ENCODE peak calls at places on chromosomes 1 and 21, in eight cellular contexts. C is kidney epithelial cell, Z is fibroblast of pulmonary artery, S is AG10803, U is omental fat pad, P is HCT116, K is IMR-90, G is A549. F is an unnamed sample.

GRCh38 chr1:90198616-90199015 is 203.7 kb downstream of the ZNF326 start:
- DNase-seq in U (no peak), P (no peak), Z (no peak), S (no peak), C (no peak), K (no peak), G (no peak), F (no peak)

GRCh38 chr1:227856147-227856858 is 40.8 kb downstream of the PRSS38 start:
- DNase-seq in S (no peak), G (no peak), Z (no peak), P (no peak), K (no peak), U (no peak), C (no peak), F (no peak)

GRCh38 chr1:12067900-12068821 is 5.1 kb downstream of the TNFRSF8 start:
- DNase-seq in G (no peak), Z (peak), P (no peak), C (peak), U (no peak), K (peak), S (peak), F (no peak)

GRCh38 chr1:192877283-192877886 is 68.5 kb downstream of the RGS2 start:
- DNase-seq in U (no peak), Z (peak), C (no peak), K (no peak), G (no peak), S (peak), P (no peak), F (no peak)

GRCh38 chr1:31957701-31958674 is 19.8 kb upstream of the PTP4A2 start:
- DNase-seq in U (no peak), S (no peak), C (no peak), Z (no peak), G (peak), K (no peak), P (no peak), F (no peak)

GRCh38 chr1:161835963-161836362 is 69.8 kb downstream of the ATF6 start:
- DNase-seq in P (no peak), G (no peak), U (no peak), Z (no peak), S (peak), C (no peak), K (peak), F (no peak)

GRCh38 chr1:35656863-35657232 is 15.5 kb upstream of the PSMB2 start:
- DNase-seq in S (no peak), P (no peak), U (no peak), Z (no peak), K (peak), C (no peak), G (no peak), F (no peak)

GRCh38 chr1:22817462-22817861 is 106.8 kb downstream of the EPHB2 start:
- DNase-seq in P (no peak), C (no peak), Z (no peak), K (no peak), U (no peak), G (no peak), S (no peak), F (no peak)

GRCh38 chr1:189682591-189682990 is 795.1 kb downstream of the BRINP3 start:
- DNase-seq in C (no peak), P (no peak), G (no peak), K (no peak), Z (no peak), U (no peak), S (no peak), F (no peak)

GRCh38 chr1:116259665-116260064 is 113.4 kb upstream of the ATP1A1 start:
- DNase-seq in K (no peak), S (no peak), C (no peak), U (no peak), G (no peak), Z (no peak), P (no peak), F (no peak)

GRCh38 chr1:73593379-73593778 is 604.6 kb downstream of the LRRIQ3 start:
- DNase-seq in U (no peak), S (peak), P (no peak), Z (peak), G (peak), K (no peak), C (peak), F (peak)

GRCh38 chr1:234605493-234605982 is 4.4 kb downstream of the IRF2BP2 start:
- DNase-seq in P (no peak), S (no peak), Z (no peak), K (no peak), U (no peak), C (no peak), G (no peak), F (no peak)

GRCh38 chr1:183467687-183468086 is 4.6 kb upstream of the SMG7 start:
- DNase-seq in G (peak), U (no peak), K (no peak), Z (no peak), P (no peak), C (no peak), S (no peak), F (no peak)

GRCh38 chr1:3893190-3893589 is 6.9 kb downstream of the C1orf174 start:
- DNase-seq in P (no peak), Z (no peak), U (no peak), G (no peak), S (no peak), K (no peak), C (no peak), F (no peak)

GRCh38 chr1:174815036-174815435 is 184.7 kb upstream of the CACYBP start:
- DNase-seq in C (peak), Z (peak), U (no peak), G (peak), K (peak), P (peak), S (peak), F (no peak)

GRCh38 chr1:17233675-17234074 is 15.2 kb upstream of the PADI3 start:
- DNase-seq in G (peak), C (peak), P (peak), K (peak), Z (peak), S (peak), U (peak), F (peak)

GRCh38 chr1:40983286-40983685 is 3.8 kb downstream of the CTPS1 start:
- DNase-seq in K (no peak), P (no peak), Z (no peak), G (no peak), S (peak), U (no peak), C (no peak), F (no peak)

GRCh38 chr1:2494323-2494693 is 18.2 kb downstream of the PLCH2 start:
- DNase-seq in Z (peak), G (peak), S (peak), P (peak), C (peak), K (peak), U (no peak), F (peak)

GRCh38 chr1:179091691-179092165 is 9.9 kb downstream of the TOR3A start:
- DNase-seq in U (no peak), Z (peak), C (no peak), G (peak), P (no peak), S (peak), K (peak), F (no peak)

GRCh38 chr1:145988773-145989172 is 7.6 kb downstream of the TXNIP start:
- DNase-seq in G (no peak), C (no peak), P (no peak), U (no peak), S (no peak), Z (no peak), K (no peak), F (no peak)

GRCh38 chr1:215118081-215118480 is 35.5 kb downstream of the KCNK2 start:
- DNase-seq in Z (peak), C (no peak), K (no peak), U (no peak), P (no peak), G (no peak), S (peak), F (no peak)

GRCh38 chr1:10980094-10980577 is 32.3 kb upstream of the TARDBP start:
- DNase-seq in C (peak), P (no peak), K (peak), Z (peak), S (peak), U (peak), G (no peak), F (peak)

GRCh38 chr1:168554603-168555520 is 11.1 kb upstream of the XCL2 start:
- DNase-seq in P (no peak), G (no peak), S (no peak), U (no peak), C (no peak), Z (no peak), K (no peak), F (no peak)

GRCh38 chr1:173148538-173148937 is 58.6 kb downstream of the TNFSF4 start:
- DNase-seq in U (no peak), G (no peak), P (no peak), Z (no peak), C (no peak), S (no peak), K (no peak), F (no peak)

GRCh38 chr1:52141513-52142219 is at the start of gene ZFYVE9:
- DNase-seq in Z (peak), K (peak), U (peak), C (no peak), S (peak), P (no peak), G (peak), F (no peak)

GRCh38 chr21:14562959-14563358 is 16.8 kb upstream of the SAMSN1 start:
- DNase-seq in Z (no peak), U (no peak), S (no peak), P (no peak), K (no peak), G (no peak), C (no peak), F (no peak)

GRCh38 chr1:150807674-150808073 is 386 bp downstream of the CTSK start:
- DNase-seq in G (no peak), Z (no peak), U (no peak), S (no peak), C (no peak), P (no peak), K (no peak), F (no peak)

GRCh38 chr1:115165776-115166175 is 76.5 kb upstream of the TSPAN2 start:
- DNase-seq in U (no peak), S (peak), Z (no peak), G (no peak), K (no peak), C (no peak), P (no peak), F (no peak)

GRCh38 chr1:238912148-238912547 is 474.2 kb upstream of the CHRM3 start:
- DNase-seq in U (no peak), S (no peak), K (no peak), P (no peak), Z (no peak), C (no peak), G (no peak), F (no peak)

GRCh38 chr1:8512504-8512903 is 194.6 kb downstream of the SLC45A1 start:
- DNase-seq in P (no peak), K (no peak), C (no peak), U (no peak), G (no peak), S (no peak), Z (no peak), F (no peak)

GRCh38 chr1:67645495-67646144 is 39.4 kb upstream of the GADD45A start:
- DNase-seq in C (no peak), G (peak), U (no peak), K (no peak), S (peak), Z (peak), P (no peak), F (no peak)

GRCh38 chr1:27192039-27192529 is 37.2 kb upstream of the SLC9A1 start:
- DNase-seq in C (no peak), K (no peak), P (peak), U (no peak), Z (no peak), S (no peak), G (peak), F (no peak)

GRCh38 chr1:6612641-6613360 is 730 bp upstream of the PHF13 start:
- DNase-seq in Z (peak), K (peak), G (peak), U (peak), P (no peak), S (peak), C (no peak), F (no peak)

GRCh38 chr1:193183019-193183643 is 3.3 kb downstream of the B3GALT2 start:
- DNase-seq in P (peak), C (no peak), G (peak), U (no peak), S (peak), K (peak), Z (peak), F (no peak)

GRCh38 chr1:237864338-237865244 is 26.1 kb downstream of the ZP4 start:
- DNase-seq in P (no peak), K (no peak), G (peak), U (peak), C (peak), S (no peak), Z (peak), F (peak)

GRCh38 chr1:231557898-231558710 is 29.6 kb downstream of the TSNAX start:
- DNase-seq in C (no peak), Z (peak), P (no peak), G (no peak), U (no peak), K (peak), S (peak), F (no peak)

GRCh38 chr21:42059721-42060120 is 11.4 kb upstream of the UMODL1 start:
- DNase-seq in K (no peak), U (no peak), S (no peak), P (no peak), G (no peak), Z (no peak), C (no peak), F (no peak)

GRCh38 chr1:205588691-205589445 is 42.9 kb downstream of the ELK4 start:
- DNase-seq in C (no peak), G (peak), K (peak), U (no peak), Z (peak), S (peak), P (no peak), F (no peak)

GRCh38 chr1:5727871-5728643 is 264.2 kb downstream of the NPHP4 start:
- DNase-seq in U (no peak), S (no peak), P (no peak), G (no peak), Z (no peak), C (no peak), K (no peak), F (peak)

GRCh38 chr21:28442624-28443023 is 550.1 kb downstream of the LTN1 start:
- DNase-seq in C (peak), Z (peak), K (peak), U (no peak), P (no peak), S (peak), G (no peak), F (no peak)

GRCh38 chr1:246613131-246613758 is 47.0 kb downstream of the CNST start:
- DNase-seq in Z (no peak), U (no peak), P (no peak), K (no peak), C (no peak), G (no peak), S (no peak), F (no peak)

GRCh38 chr1:246607466-246607865 is 41.2 kb downstream of the CNST start:
- DNase-seq in Z (no peak), P (no peak), G (no peak), C (no peak), S (no peak), U (no peak), K (no peak), F (no peak)

GRCh38 chr1:246609632-246610031 is 43.4 kb downstream of the CNST start:
- DNase-seq in G (no peak), U (no peak), Z (peak), S (peak), P (no peak), K (no peak), C (no peak), F (no peak)

GRCh38 chr1:246608616-246609376 is 42.5 kb downstream of the CNST start:
- DNase-seq in U (peak), S (peak), C (peak), G (peak), P (peak), Z (peak), K (peak), F (peak)
- TF ChIP-seq CTCF in U (no peak), S (peak), C (peak), G (no peak), P (peak), Z (peak), K (peak), F (peak)

GRCh38 chr1:200732438-200732837 is 6.3 kb upstream of the CAMSAP2 start:
- DNase-seq in P (no peak), Z (no peak), C (no peak), K (no peak), U (no peak), G (no peak), S (no peak), F (peak)
- TF ChIP-seq CTCF in P (no peak), Z (no peak), C (no peak), K (no peak), U (no peak), G (no peak), S (no peak), F (no peak)

GRCh38 chr1:200372095-200372884 is 37.5 kb downstream of the ZNF281 start:
- DNase-seq in C (peak), P (peak), S (peak), Z (peak), U (no peak), K (peak), G (peak), F (peak)

GRCh38 chr1:200376521-200376920 is 33.3 kb downstream of the ZNF281 start:
- DNase-seq in Z (no peak), U (no peak), P (no peak), C (no peak), K (no peak), G (peak), S (no peak), F (no peak)

GRCh38 chr1:200374569-200375312 is 35.1 kb downstream of the ZNF281 start:
- DNase-seq in U (no peak), S (peak), K (peak), P (no peak), Z (no peak), C (no peak), G (peak), F (no peak)

GRCh38 chr1:200372885-200373181 is 37.0 kb downstream of the ZNF281 start:
- DNase-seq in G (no peak), U (no peak), S (no peak), K (no peak), Z (no peak), P (no peak), C (no peak), F (peak)

GRCh38 chr1:200373811-200374231 is 36.0 kb downstream of the ZNF281 start:
- DNase-seq in G (no peak), C (no peak), S (no peak), U (no peak), Z (no peak), P (no peak), K (no peak), F (no peak)
- TF ChIP-seq CTCF in G (no peak), C (no peak), S (no peak), U (no peak), Z (no peak), P (no peak), K (no peak), F (no peak)

DNA sequence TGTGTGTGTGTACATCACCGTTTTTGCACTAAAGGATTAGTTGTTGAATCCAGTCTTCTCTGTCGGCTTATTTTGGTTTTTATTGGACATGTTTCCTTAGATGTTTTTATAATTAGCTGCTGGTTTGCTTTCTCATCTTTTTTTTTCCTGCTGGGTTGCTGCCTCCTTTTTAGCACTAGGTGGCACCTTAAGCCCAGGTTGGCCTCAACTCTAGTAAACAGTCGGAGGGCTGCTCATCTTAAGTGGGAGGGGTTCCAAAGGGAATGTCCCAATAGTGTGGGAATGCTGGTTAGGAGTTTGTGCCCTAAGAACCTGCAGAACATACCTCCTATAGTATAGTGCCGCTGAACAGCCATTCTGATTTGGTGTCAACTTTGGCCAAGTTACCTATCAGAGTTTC is 570.1 kb upstream of the CXADR start:
- DNase-seq in C (no peak), G (peak), U (no peak), Z (peak), P (no peak), S (no peak), K (peak), F (no peak)
- TF ChIP-seq CTCF in C (peak), G (peak), U (no peak), Z (peak), P (peak), S (peak), K (peak), F (peak)

DNA sequence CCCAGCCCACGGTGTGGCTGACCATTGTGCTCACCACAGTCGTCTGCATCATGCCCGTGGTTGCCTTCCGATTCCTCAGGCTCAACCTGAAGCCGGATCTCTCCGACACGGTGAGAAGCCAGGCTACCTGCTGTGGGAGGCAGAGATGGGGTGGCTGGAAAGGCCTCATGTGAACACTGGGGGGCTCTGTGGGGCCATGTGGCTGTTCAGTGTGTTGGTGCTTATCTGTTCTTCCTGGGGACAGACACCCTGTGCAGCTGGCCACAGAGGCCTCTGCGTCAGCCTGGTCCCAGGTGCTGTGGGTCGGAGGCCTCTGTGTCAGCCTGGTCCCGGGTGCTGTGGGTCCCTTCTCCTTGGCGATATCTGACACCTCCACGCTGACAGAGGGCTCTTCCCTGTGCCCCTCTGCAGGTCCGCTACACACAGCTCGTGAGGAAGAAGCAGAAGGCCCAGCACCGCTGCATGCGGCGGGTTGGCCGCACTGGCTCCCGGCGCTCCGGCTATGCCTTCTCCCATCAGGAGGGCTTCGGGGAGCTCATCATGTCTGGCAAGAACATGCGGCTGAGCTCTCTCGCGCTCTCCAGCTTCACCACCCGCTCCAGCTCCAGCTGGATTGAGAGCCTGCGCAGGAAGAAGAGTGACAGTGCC is 23.2 kb downstream of the ATP8B2 start:
- DNase-seq in Z (no peak), P (no peak), G (peak), U (no peak), S (no peak), C (no peak), K (no peak), F (no peak)
- TF ChIP-seq CTCF in Z (no peak), P (peak), G (peak), U (no peak), S (no peak), C (no peak), K (no peak), F (no peak)

GRCh38 chr1:152654110-152654509 is 9.1 kb upstream of the LCE2D start:
- DNase-seq in S (peak), G (peak), P (peak), Z (peak), U (no peak), K (peak), C (peak), F (peak)
- TF ChIP-seq CTCF in S (peak), G (peak), P (peak), Z (peak), U (no peak), K (peak), C (peak), F (peak)

GRCh38 chr1:93735722-93736121 is 54.1 kb upstream of the BCAR3 start:
- DNase-seq in K (peak), Z (peak), U (no peak), G (no peak), P (no peak), S (peak), C (peak), F (no peak)

GRCh38 chr1:93738075-93738622 is 56.5 kb upstream of the BCAR3 start:
- DNase-seq in Z (peak), C (peak), K (peak), U (no peak), G (peak), S (peak), P (peak), F (no peak)

GRCh38 chr1:93733340-93733739 is 51.7 kb upstream of the BCAR3 start:
- DNase-seq in S (no peak), Z (no peak), P (no peak), C (no peak), U (no peak), K (no peak), G (no peak), F (no peak)

GRCh38 chr1:93732514-93732913 is 50.9 kb upstream of the BCAR3 start:
- DNase-seq in S (no peak), G (no peak), P (no peak), K (no peak), Z (no peak), U (no peak), C (no peak), F (no peak)

DNA sequence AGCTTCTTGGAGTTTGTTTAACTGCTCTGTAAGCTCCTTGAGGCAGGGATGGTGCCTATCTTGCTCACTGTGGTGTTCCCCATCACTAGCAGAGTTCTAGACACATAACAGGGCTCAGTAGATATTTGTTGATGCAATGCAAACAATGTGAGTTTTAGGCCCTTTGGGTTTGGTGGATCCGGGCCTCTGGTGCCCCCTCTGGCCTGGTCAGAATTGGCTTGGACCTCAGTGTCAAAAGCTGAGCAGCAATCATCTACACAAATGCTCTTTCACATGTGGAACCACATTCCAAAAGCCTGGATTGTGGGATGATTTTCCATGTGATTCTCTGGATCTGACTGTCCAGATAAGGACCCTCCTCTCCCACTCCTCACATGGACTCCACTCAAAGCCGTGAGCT is 53.4 kb upstream of the BCAR3 start:
- DNase-seq in G (peak), C (no peak), S (peak), P (no peak), U (no peak), K (no peak), Z (no peak), F (no peak)
- TF ChIP-seq CTCF in G (no peak), C (peak), S (peak), P (peak), U (no peak), K (peak), Z (peak), F (no peak)

F was measured in LNCaP clone FGC.